ENCODE peak calls at places on chromosomes 4 and X, in four cellular contexts. V is K562, K is GM12878, Y is HepG2. J is an unnamed sample.

GRCh38 chrX:13277539-13277938 is 42.3 kb downstream of the ATXN3L start:
- DNase-seq in V (no peak), K (no peak), Y (no peak), J (no peak)

GRCh38 chrX:40174594-40175415 is 77.0 kb upstream of the BCOR start:
- DNase-seq in V (no peak), K (no peak), Y (peak), J (no peak)

GRCh38 chr4:140567722-140568121 is 1.0 kb downstream of the UCP1 start:
- DNase-seq in V (no peak), K (no peak), Y (no peak), J (peak)

GRCh38 chr4:38675167-38676121 is 11.4 kb downstream of the KLF3 start:
- DNase-seq in V (peak), K (no peak), Y (peak), J (peak)

GRCh38 chrX:18353931-18354368 is 538 bp downstream of the SCML2 start:
- DNase-seq in V (peak), K (no peak), Y (peak), J (peak)

GRCh38 chr4:183469936-183470335 is 25.5 kb downstream of the CDKN2AIP start:
- DNase-seq in V (no peak), K (no peak), Y (no peak), J (no peak)

GRCh38 chr4:25535278-25535677 is 120.4 kb upstream of the SLC34A2 start:
- DNase-seq in V (no peak), K (no peak), Y (peak), J (no peak)

GRCh38 chr4:58138786-58139185 is 1028.6 kb upstream of the IGFBP7 start:
- DNase-seq in V (no peak), K (no peak), Y (no peak), J (no peak)

GRCh38 chr4:161936625-161937133 is 227.1 kb downstream of the FSTL5 start:
- DNase-seq in V (no peak), K (no peak), Y (no peak), J (no peak)

GRCh38 chr4:89218587-89218986 is 89.0 kb downstream of the GPRIN3 start:
- DNase-seq in V (no peak), K (no peak), Y (peak), J (no peak)

GRCh38 chrX:150966235-150966634 is 16.9 kb upstream of the HMGB3 start:
- DNase-seq in V (no peak), K (no peak), Y (no peak), J (no peak)

GRCh38 chrX:13770013-13770412 is 35.5 kb downstream of the OFD1 start:
- DNase-seq in V (no peak), K (no peak), Y (no peak), J (no peak)

GRCh38 chrX:140057001-140057411 is 91.7 kb upstream of the CXorf66 start:
- DNase-seq in V (peak), K (peak), Y (peak), J (peak)

GRCh38 chr4:11343536-11343935 is 85.2 kb downstream of the HS3ST1 start:
- DNase-seq in V (no peak), K (no peak), Y (no peak), J (no peak)

GRCh38 chr4:42344260-42344659 is 53.0 kb upstream of the SHISA3 start:
- DNase-seq in V (no peak), K (no peak), Y (no peak), J (no peak)

GRCh38 chr4:134388351-134388750 is 186.8 kb upstream of the PABPC4L start:
- DNase-seq in V (no peak), K (no peak), Y (no peak), J (no peak)

GRCh38 chr4:87559090-87559837 is 30.1 kb upstream of the SPARCL1 start:
- DNase-seq in V (no peak), K (peak), Y (no peak), J (peak)

GRCh38 chrX:38175140-38175539 is 45.5 kb downstream of the SRPX start:
- DNase-seq in V (peak), K (peak), Y (peak), J (peak)

GRCh38 chr4:28443786-28444412 is 1583.3 kb downstream of the STIM2 start:
- DNase-seq in V (no peak), K (no peak), Y (no peak), J (no peak)

GRCh38 chrX:46865281-46865680 is 28.4 kb downstream of the RP2 start:
- DNase-seq in V (no peak), K (no peak), Y (peak), J (no peak)

GRCh38 chrX:9278475-9279270 is 186.2 kb upstream of the TBL1X start:
- DNase-seq in V (no peak), K (no peak), Y (no peak), J (no peak)

GRCh38 chrX:19544693-19545305 is 29.5 kb upstream of the MAP3K15 start:
- DNase-seq in V (peak), K (no peak), Y (peak), J (peak)

GRCh38 chr4:181569553-181569952 is 673.6 kb upstream of the TENM3 start:
- DNase-seq in V (no peak), K (no peak), Y (peak), J (peak)

GRCh38 chr4:4849106-4849505 is 10.4 kb upstream of the MSX1 start:
- DNase-seq in V (no peak), K (no peak), Y (no peak), J (no peak)

GRCh38 chr4:1412376-1413220 is 6.4 kb upstream of the NKX1-1 start:
- DNase-seq in V (no peak), K (no peak), Y (no peak), J (no peak)
- TF ChIP-seq BHLHE40 in V (no peak), K (no peak), Y (no peak), J (no peak)

DNA sequence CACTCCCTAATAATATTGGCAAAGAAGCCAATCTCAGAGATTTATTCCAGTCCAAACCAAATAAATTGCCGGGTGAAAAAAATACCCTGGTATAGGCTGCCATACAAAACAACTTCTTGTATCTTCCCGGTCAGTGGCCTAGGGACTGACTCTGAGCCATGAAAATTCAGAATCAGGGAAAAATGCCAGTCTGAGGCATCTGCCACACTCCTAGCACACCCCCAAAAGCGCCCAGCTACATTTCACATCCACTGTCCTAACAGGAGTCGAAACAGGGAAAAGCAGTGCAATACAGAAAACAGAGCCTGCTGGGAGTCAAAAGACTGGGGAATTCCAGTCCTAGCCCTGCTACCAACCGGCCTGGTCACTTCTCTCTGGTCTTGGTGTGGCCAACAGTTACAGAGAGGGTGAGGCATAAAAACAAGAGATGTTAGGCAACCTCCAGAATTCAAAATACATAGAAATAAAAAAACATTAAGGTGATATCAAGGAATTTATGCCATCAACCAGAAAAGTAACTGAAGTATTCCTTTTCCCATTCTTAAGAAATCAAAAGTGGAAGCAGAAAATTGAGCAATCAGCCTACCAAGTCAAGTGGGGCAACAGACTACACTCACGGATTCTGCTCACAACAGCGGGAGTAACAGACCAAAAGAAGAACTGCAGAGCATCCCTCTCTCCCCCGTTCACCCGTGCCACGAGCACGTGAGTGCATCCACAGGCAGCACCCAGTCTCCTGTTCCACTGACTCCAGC is 29.5 kb downstream of the AFAP1 start:
- DNase-seq in V (no peak), K (no peak), Y (no peak), J (no peak)
- TF ChIP-seq TARDBP in V (no peak), K (no peak), Y (no peak), J (no peak)

DNA sequence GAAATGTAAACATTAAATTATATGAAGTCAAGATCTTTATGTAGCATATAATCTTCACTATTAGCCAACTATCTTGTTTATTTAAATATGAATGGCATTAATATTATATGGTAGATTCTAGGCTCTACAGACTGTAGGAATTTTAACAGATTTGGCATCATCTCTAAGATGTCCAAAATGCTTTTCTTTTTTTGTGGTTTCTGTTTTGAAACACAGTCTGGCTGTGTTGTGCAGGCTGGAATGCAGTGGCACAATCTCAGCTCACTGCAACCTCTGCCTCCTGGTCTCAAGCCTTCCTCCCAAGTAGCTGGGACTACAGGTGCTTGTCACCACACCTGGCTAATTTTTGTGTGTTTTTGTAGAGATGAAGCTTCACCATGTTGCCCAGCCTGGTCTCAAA is 76.2 kb downstream of the ELOVL6 start:
- DNase-seq in V (no peak), K (no peak), Y (no peak), J (no peak)
- TF ChIP-seq BHLHE40 in V (no peak), K (no peak), Y (no peak), J (no peak)

GRCh38 chrX:153554519-153555167 is 37.2 kb downstream of the ATP2B3 start:
- DNase-seq in V (peak), K (no peak), Y (peak), J (peak)
- TF ChIP-seq TARDBP in V (no peak), K (no peak), Y (no peak), J (no peak)

GRCh38 chr4:150580244-150580643 is 1.7 kb upstream of the MAB21L2 start:
- DNase-seq in V (no peak), K (no peak), Y (no peak), J (no peak)

GRCh38 chr4:150581206-150581605 is 745 bp upstream of the MAB21L2 start:
- DNase-seq in V (no peak), K (no peak), Y (no peak), J (no peak)

GRCh38 chr4:150581611-150582010 is 340 bp upstream of the MAB21L2 start:
- DNase-seq in V (no peak), K (no peak), Y (no peak), J (no peak)

GRCh38 chr4:150578745-150579470 is 3.0 kb upstream of the MAB21L2 start:
- DNase-seq in V (no peak), K (no peak), Y (no peak), J (peak)

DNA sequence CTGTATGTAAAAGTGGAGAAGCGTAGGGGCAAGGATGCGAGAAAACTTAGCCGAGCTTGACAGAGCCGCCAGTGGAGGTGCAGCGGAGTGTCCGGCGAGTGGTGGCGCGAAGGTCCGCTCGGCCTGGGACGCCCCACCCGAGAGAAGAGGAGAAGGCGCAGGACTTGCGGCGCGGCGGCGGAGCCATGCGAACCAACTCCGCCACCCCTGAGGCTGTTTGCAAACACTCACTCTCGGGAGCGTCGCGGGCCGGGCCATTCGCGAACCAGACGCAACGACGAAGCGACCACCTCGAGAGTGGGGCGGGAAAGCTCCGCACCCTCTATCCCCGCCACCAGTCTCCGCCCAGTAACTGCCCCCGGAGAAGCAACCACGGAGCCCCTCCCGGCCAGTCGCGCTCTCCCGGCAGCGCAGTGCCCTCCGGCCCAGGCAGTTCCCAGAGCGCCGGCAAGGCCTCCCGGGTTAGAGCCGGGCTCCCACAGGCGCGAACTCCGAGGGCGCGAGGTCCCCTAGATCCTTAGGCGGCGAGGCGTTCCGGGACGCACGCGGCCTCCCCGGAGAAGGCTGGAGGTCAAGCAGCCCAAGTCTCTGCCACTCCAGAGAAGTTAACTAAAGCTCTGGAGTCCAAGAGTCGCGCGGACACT is 2.2 kb upstream of the MAB21L2 start:
- DNase-seq in V (no peak), K (no peak), Y (no peak), J (peak)
- TF ChIP-seq BHLHE40 in V (no peak), K (no peak), Y (no peak), J (no peak)